ENCODE peak calls at places on chromosomes 4 and X, in seven cellular contexts. X, Y, G, T, K, B and F are unnamed samples.

GRCh38 chr4:109164011-109164410 is 138.4 kb downstream of the COL25A1 start:
- DNase-seq in X (peak), Y (no peak), G (no peak), T (peak), K (no peak), B (peak), F (no peak)

GRCh38 chr4:1825326-1825725 is 30.6 kb downstream of the LETM1 start:
- DNase-seq in X (no peak), Y (no peak), G (no peak), T (no peak), K (no peak), B (no peak), F (no peak)

GRCh38 chr4:87120411-87121162 is 99.8 kb downstream of the KLHL8 start:
- DNase-seq in X (no peak), Y (no peak), G (no peak), T (no peak), K (no peak), B (peak), F (peak)

GRCh38 chr4:48375651-48376291 is 34.4 kb downstream of the SLAIN2 start:
- DNase-seq in X (peak), Y (no peak), G (no peak), T (peak), K (peak), B (peak), F (peak)

GRCh38 chr4:42654606-42655005 is 2.3 kb downstream of the ATP8A1 start:
- DNase-seq in X (peak), Y (no peak), G (peak), T (peak), K (no peak), B (peak), F (no peak)

GRCh38 chr4:1633993-1634392 is 50.1 kb downstream of the FAM53A start:
- DNase-seq in X (no peak), Y (no peak), G (no peak), T (no peak), K (no peak), B (no peak), F (no peak)

GRCh38 chrX:15567886-15568616 is 32.7 kb downstream of the ACE2 start:
- DNase-seq in X (no peak), Y (no peak), G (no peak), T (no peak), K (no peak), B (peak), F (no peak)

GRCh38 chr4:20662851-20663250 is 37.4 kb upstream of the PACRGL start:
- DNase-seq in X (no peak), Y (no peak), G (no peak), T (no peak), K (no peak), B (peak), F (no peak)

GRCh38 chrX:154308108-154308946 is 12.7 kb downstream of the TKTL1 start:
- DNase-seq in X (peak), Y (peak), G (peak), T (peak), K (no peak), B (peak), F (peak)

GRCh38 chr4:29560452-29560851 is 1159.7 kb upstream of the PCDH7 start:
- DNase-seq in X (no peak), Y (no peak), G (no peak), T (no peak), K (no peak), B (peak), F (no peak)

GRCh38 chr4:1061372-1061700 is 49.9 kb downstream of the FGFRL1 start:
- DNase-seq in X (no peak), Y (no peak), G (no peak), T (no peak), K (no peak), B (no peak), F (no peak)

GRCh38 chrX:125710403-125711062 is 390.9 kb downstream of the TEX13C start:
- DNase-seq in X (no peak), Y (peak), G (no peak), T (no peak), K (no peak), B (no peak), F (no peak)

GRCh38 chrX:22037911-22038537 is 5.9 kb downstream of the PHEX start:
- DNase-seq in X (no peak), Y (no peak), G (no peak), T (no peak), K (no peak), B (no peak), F (no peak)

GRCh38 chrX:13750812-13751211 is 16.3 kb downstream of the OFD1 start:
- DNase-seq in X (no peak), Y (no peak), G (no peak), T (no peak), K (no peak), B (no peak), F (no peak)

GRCh38 chr4:147340111-147340510 is 140.8 kb upstream of the EDNRA start:
- DNase-seq in X (peak), Y (no peak), G (no peak), T (no peak), K (no peak), B (peak), F (no peak)